ENCODE peak calls at places on chromosomes 5 and 9, in five cellular contexts. One of them, this sample, is unnamed.
A peak's percentile ranks its signal among the peaks of the same experiment; 100 is the strongest.

GRCh38 chr5:1208743-1209551 is 7.6 kb downstream of the SLC6A19 start:
- DNase-seq in GM23248: peak; percentile 25
- DNase-seq in mesenchymal stem cell: peak; percentile 13
- DNase-seq in Peyer's patch: peak; percentile 57
- DNase-seq in ascending aorta: no peak
- DNase-seq in this sample: peak; percentile 54

GRCh38 chr5:82538339-82539034 is 260.3 kb upstream of the RPS23 start:
- DNase-seq in GM23248: peak; percentile 21
- DNase-seq in mesenchymal stem cell: no peak
- DNase-seq in Peyer's patch: no peak
- DNase-seq in ascending aorta: no peak
- DNase-seq in this sample: no peak

GRCh38 chr5:179615203-179615602 is 8.3 kb downstream of the HNRNPH1 start:
- DNase-seq in GM23248: no peak
- DNase-seq in mesenchymal stem cell: no peak
- DNase-seq in Peyer's patch: no peak
- DNase-seq in ascending aorta: no peak
- DNase-seq in this sample: no peak

GRCh38 chr5:8825161-8825757 is 720.6 kb downstream of the SEMA5A start:
- DNase-seq in GM23248: peak; percentile 37
- DNase-seq in mesenchymal stem cell: peak; percentile 48
- DNase-seq in Peyer's patch: no peak
- DNase-seq in ascending aorta: no peak
- DNase-seq in this sample: no peak

GRCh38 chr5:113606298-113607134 is 93.0 kb downstream of the YTHDC2 start:
- DNase-seq in GM23248: peak; percentile 73
- DNase-seq in mesenchymal stem cell: peak; percentile 67
- DNase-seq in Peyer's patch: peak; percentile 50
- DNase-seq in ascending aorta: no peak
- DNase-seq in this sample: peak; percentile 33

GRCh38 chr9:124000161-124000783 is 11.3 kb upstream of the LHX2 start:
- DNase-seq in GM23248: no peak
- DNase-seq in mesenchymal stem cell: no peak
- DNase-seq in Peyer's patch: no peak
- DNase-seq in ascending aorta: no peak
- DNase-seq in this sample: no peak

GRCh38 chr5:176151286-176151685 is 86.9 kb upstream of the SIMC1 start:
- DNase-seq in GM23248: peak; percentile 60
- DNase-seq in mesenchymal stem cell: peak; percentile 26
- DNase-seq in Peyer's patch: no peak
- DNase-seq in ascending aorta: no peak
- DNase-seq in this sample: no peak

GRCh38 chr5:88675159-88675757 is 207.7 kb downstream of the MEF2C start:
- DNase-seq in GM23248: no peak
- DNase-seq in mesenchymal stem cell: no peak
- DNase-seq in Peyer's patch: no peak
- DNase-seq in ascending aorta: no peak
- DNase-seq in this sample: no peak

GRCh38 chr9:87703636-87704276 is 22.2 kb upstream of the CTSL start:
- DNase-seq in GM23248: no peak
- DNase-seq in mesenchymal stem cell: no peak
- DNase-seq in Peyer's patch: no peak
- DNase-seq in ascending aorta: no peak
- DNase-seq in this sample: no peak

GRCh38 chr5:14145356-14146334 is 2.5 kb downstream of the TRIO start:
- DNase-seq in GM23248: peak; percentile 46
- DNase-seq in mesenchymal stem cell: peak; percentile 87
- DNase-seq in Peyer's patch: no peak
- DNase-seq in ascending aorta: no peak
- DNase-seq in this sample: no peak

GRCh38 chr9:86434039-86434726 is 80.0 kb upstream of the TUT7 start:
- DNase-seq in GM23248: peak; percentile 81
- DNase-seq in mesenchymal stem cell: peak; percentile 80
- DNase-seq in Peyer's patch: no peak
- DNase-seq in ascending aorta: no peak
- DNase-seq in this sample: no peak

GRCh38 chr5:13859285-13859684 is 85.2 kb downstream of the DNAH5 start:
- DNase-seq in GM23248: peak; percentile 13
- DNase-seq in mesenchymal stem cell: no peak
- DNase-seq in Peyer's patch: no peak
- DNase-seq in ascending aorta: no peak
- DNase-seq in this sample: no peak

GRCh38 chr9:112180387-112180881 is 5.3 kb upstream of the SUSD1 start:
- DNase-seq in GM23248: peak; percentile 19
- DNase-seq in mesenchymal stem cell: peak; percentile 34
- DNase-seq in Peyer's patch: no peak
- DNase-seq in ascending aorta: no peak
- DNase-seq in this sample: no peak

GRCh38 chr5:56993241-56993640 is 41.3 kb upstream of the MIER3 start:
- DNase-seq in GM23248: no peak
- DNase-seq in mesenchymal stem cell: no peak
- DNase-seq in Peyer's patch: no peak
- DNase-seq in ascending aorta: no peak
- DNase-seq in this sample: no peak

GRCh38 chr5:73387630-73388370 is 60.8 kb downstream of the FOXD1 start:
- DNase-seq in GM23248: no peak
- DNase-seq in mesenchymal stem cell: peak; percentile 54
- DNase-seq in Peyer's patch: peak; percentile 87
- DNase-seq in ascending aorta: no peak
- DNase-seq in this sample: no peak

GRCh38 chr5:32504923-32505596 is 60.5 kb upstream of the ZFR start:
- DNase-seq in GM23248: peak; percentile 83
- DNase-seq in mesenchymal stem cell: peak; percentile 53
- DNase-seq in Peyer's patch: no peak
- DNase-seq in ascending aorta: peak; percentile 75
- DNase-seq in this sample: peak; percentile 42

GRCh38 chr9:124859803-124860581 is 1.8 kb downstream of the RPL35 start:
- DNase-seq in GM23248: no peak
- DNase-seq in mesenchymal stem cell: no peak
- DNase-seq in Peyer's patch: no peak
- DNase-seq in ascending aorta: no peak
- DNase-seq in this sample: no peak

GRCh38 chr5:57338068-57338848 is 144.4 kb downstream of the ACTBL2 start:
- DNase-seq in GM23248: peak; percentile 50
- DNase-seq in mesenchymal stem cell: no peak
- DNase-seq in Peyer's patch: no peak
- DNase-seq in ascending aorta: no peak
- DNase-seq in this sample: peak; percentile 40

GRCh38 chr5:124583469-124584350 is 162.7 kb downstream of the ZNF608 start:
- DNase-seq in GM23248: peak; percentile 74
- DNase-seq in mesenchymal stem cell: peak; percentile 87
- DNase-seq in Peyer's patch: no peak
- DNase-seq in ascending aorta: no peak
- DNase-seq in this sample: peak; percentile 22

GRCh38 chr5:142280066-142281011 is 44.5 kb downstream of the SPRY4 start:
- DNase-seq in GM23248: no peak
- DNase-seq in mesenchymal stem cell: peak; percentile 98
- DNase-seq in Peyer's patch: no peak
- DNase-seq in ascending aorta: peak; percentile 89
- DNase-seq in this sample: no peak

GRCh38 chr5:112208699-112209615 is 210.1 kb downstream of the EPB41L4A start:
- DNase-seq in GM23248: peak; percentile 10
- DNase-seq in mesenchymal stem cell: peak; percentile 13
- DNase-seq in Peyer's patch: no peak
- DNase-seq in ascending aorta: no peak
- DNase-seq in this sample: no peak

GRCh38 chr5:32406650-32407049 is 37.9 kb downstream of the ZFR start:
- DNase-seq in GM23248: no peak
- DNase-seq in mesenchymal stem cell: no peak
- DNase-seq in Peyer's patch: no peak
- DNase-seq in ascending aorta: no peak
- DNase-seq in this sample: no peak

GRCh38 chr9:95171001-95171400 is 146.5 kb downstream of the FANCC start:
- DNase-seq in GM23248: peak; percentile 46
- DNase-seq in mesenchymal stem cell: peak; percentile 74
- DNase-seq in Peyer's patch: no peak
- DNase-seq in ascending aorta: no peak
- DNase-seq in this sample: no peak

GRCh38 chr5:81171769-81172168 is 61.4 kb upstream of the CKMT2 start:
- DNase-seq in GM23248: no peak
- DNase-seq in mesenchymal stem cell: no peak
- DNase-seq in Peyer's patch: no peak
- DNase-seq in ascending aorta: no peak
- DNase-seq in this sample: peak; percentile 48

GRCh38 chr5:79069488-79070001 is at the start of the genes BHMT2 and DMGDH:
- DNase-seq in GM23248: peak; percentile 87
- DNase-seq in mesenchymal stem cell: no peak
- DNase-seq in Peyer's patch: no peak
- DNase-seq in ascending aorta: no peak
- DNase-seq in this sample: no peak

DNA sequence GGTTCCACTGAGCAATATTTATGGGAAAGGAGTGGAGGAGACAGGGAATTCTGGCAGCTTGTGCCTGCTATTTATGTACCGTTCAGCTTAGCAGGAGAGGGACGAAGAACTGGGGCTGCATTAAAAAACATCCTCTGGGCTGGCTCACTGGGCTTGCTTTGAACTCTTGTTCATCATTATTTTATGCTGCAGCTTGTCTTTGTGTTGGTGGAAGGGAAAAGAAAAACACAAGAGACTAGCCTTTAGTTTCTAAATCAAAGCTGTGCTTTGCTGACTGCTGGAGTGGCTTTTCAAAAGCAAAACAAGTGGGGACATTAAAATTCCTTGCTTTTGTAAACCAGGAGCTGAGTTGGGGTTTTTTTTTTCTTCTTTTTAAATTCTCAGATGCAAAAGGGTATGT is 5.9 kb upstream of the RGMB start:
- DNase-seq in GM23248: peak; percentile 7
- DNase-seq in mesenchymal stem cell: no peak
- DNase-seq in Peyer's patch: no peak
- DNase-seq in ascending aorta: no peak
- DNase-seq in this sample: no peak
- H3K4me3 ChIP-seq in GM23248: peak overlapping the region; percentile 99
- H3K4me3 ChIP-seq in mesenchymal stem cell: no peak overlapping the region
- H3K4me3 ChIP-seq in Peyer's patch: no peak overlapping the region
- H3K4me3 ChIP-seq in ascending aorta: no peak overlapping the region
- H3K4me3 ChIP-seq in this sample: no peak overlapping the region

GRCh38 chr9:109962215-109962614 is 182.2 kb downstream of the PALM2AKAP2 start:
- DNase-seq in GM23248: no peak
- DNase-seq in mesenchymal stem cell: no peak
- DNase-seq in Peyer's patch: no peak
- DNase-seq in ascending aorta: no peak
- DNase-seq in this sample: no peak

GRCh38 chr9:109967651-109968331 is 187.8 kb downstream of the PALM2AKAP2 start:
- DNase-seq in GM23248: no peak
- DNase-seq in mesenchymal stem cell: no peak
- DNase-seq in Peyer's patch: no peak
- DNase-seq in ascending aorta: no peak
- DNase-seq in this sample: no peak

GRCh38 chr9:109961579-109961978 is 181.6 kb downstream of the PALM2AKAP2 start:
- DNase-seq in GM23248: no peak
- DNase-seq in mesenchymal stem cell: no peak
- DNase-seq in Peyer's patch: no peak
- DNase-seq in ascending aorta: no peak
- DNase-seq in this sample: no peak

GRCh38 chr9:109966643-109967368 is 186.8 kb downstream of the PALM2AKAP2 start:
- DNase-seq in GM23248: no peak
- DNase-seq in mesenchymal stem cell: no peak
- DNase-seq in Peyer's patch: peak; percentile 69
- DNase-seq in ascending aorta: no peak
- DNase-seq in this sample: no peak

GRCh38 chr9:109963079-109963478 is 183.1 kb downstream of the PALM2AKAP2 start:
- DNase-seq in GM23248: no peak
- DNase-seq in mesenchymal stem cell: no peak
- DNase-seq in Peyer's patch: no peak
- DNase-seq in ascending aorta: no peak
- DNase-seq in this sample: peak; percentile 50
- H3K4me1 ChIP-seq in GM23248: no peaks in the 10 kb centered on the region
- H3K4me1 ChIP-seq in mesenchymal stem cell: peaks cover 2% of the 10 kb centered on the region
- H3K4me1 ChIP-seq in Peyer's patch: peaks cover 8% of the 10 kb centered on the region
- H3K4me1 ChIP-seq in ascending aorta: no peaks in the 10 kb centered on the region
- H3K4me1 ChIP-seq in this sample: no peaks in the 10 kb centered on the region

GRCh38 chr9:3741729-3742128 is 215.9 kb upstream of the RFX3 start:
- DNase-seq in GM23248: no peak
- DNase-seq in mesenchymal stem cell: no peak
- DNase-seq in Peyer's patch: no peak
- DNase-seq in ascending aorta: no peak
- DNase-seq in this sample: no peak
- H3K27ac ChIP-seq in GM23248: no peak overlapping the region
- H3K27ac ChIP-seq in mesenchymal stem cell: no peak overlapping the region
- H3K27ac ChIP-seq in Peyer's patch: no peak overlapping the region
- H3K27ac ChIP-seq in ascending aorta: no peak overlapping the region
- H3K27ac ChIP-seq in this sample: no peak overlapping the region

GRCh38 chr5:35902032-35902681 is 36.3 kb downstream of the CAPSL start:
- DNase-seq in GM23248: no peak
- DNase-seq in mesenchymal stem cell: peak; percentile 44
- DNase-seq in Peyer's patch: no peak
- DNase-seq in ascending aorta: no peak
- DNase-seq in this sample: no peak
- H3K4me3 ChIP-seq in GM23248: no peak overlapping the region
- H3K4me3 ChIP-seq in mesenchymal stem cell: no peak overlapping the region
- H3K4me3 ChIP-seq in Peyer's patch: no peak overlapping the region
- H3K4me3 ChIP-seq in ascending aorta: no peak overlapping the region
- H3K4me3 ChIP-seq in this sample: no peak overlapping the region

GRCh38 chr5:87390075-87390474 is 22.7 kb downstream of the CCNH start:
- DNase-seq in GM23248: no peak
- DNase-seq in mesenchymal stem cell: peak; percentile 7
- DNase-seq in Peyer's patch: no peak
- DNase-seq in ascending aorta: no peak
- DNase-seq in this sample: no peak
- H3K4me1 ChIP-seq in GM23248: peaks cover 58% of the 10 kb centered on the region
- H3K4me1 ChIP-seq in mesenchymal stem cell: peaks cover 2% of the 10 kb centered on the region
- H3K4me1 ChIP-seq in Peyer's patch: no peaks in the 10 kb centered on the region
- H3K4me1 ChIP-seq in ascending aorta: no peaks in the 10 kb centered on the region
- H3K4me1 ChIP-seq in this sample: no peaks in the 10 kb centered on the region

DNA sequence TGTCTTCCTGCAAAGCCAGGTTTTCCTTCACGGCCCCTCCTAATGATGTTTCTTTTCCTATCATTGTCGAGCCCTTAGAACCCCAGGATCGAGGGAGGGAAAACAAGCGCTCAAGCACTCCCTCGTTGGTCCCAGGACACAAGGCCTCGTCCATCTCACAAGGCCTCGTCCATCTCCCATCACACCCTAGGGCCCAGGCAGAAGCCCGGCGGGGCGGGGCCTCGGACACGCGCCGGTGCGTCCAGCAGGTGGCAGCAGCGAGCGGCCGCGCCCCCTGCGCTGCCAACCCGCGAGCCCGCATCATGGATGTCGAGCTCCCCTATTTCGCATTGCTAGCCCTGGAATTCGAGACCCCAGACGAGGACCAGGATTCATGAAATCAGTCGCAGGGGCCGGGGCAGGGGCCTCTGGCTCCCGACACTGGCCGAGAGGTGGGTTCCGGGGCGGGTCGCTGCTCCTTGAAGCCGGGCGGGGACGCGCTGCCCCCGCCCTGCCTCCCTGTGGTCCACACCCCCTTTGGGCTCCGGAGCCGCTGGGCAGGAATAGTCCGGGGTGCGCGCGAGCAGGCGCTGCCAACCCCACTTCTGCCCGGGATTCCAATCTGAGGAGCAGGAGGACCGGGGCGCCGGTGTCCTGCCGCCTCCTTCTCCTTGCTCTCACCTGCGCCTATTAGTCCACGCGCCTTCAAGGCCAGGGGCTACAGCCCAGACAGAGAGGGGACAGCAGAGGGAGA is at the start of gene ABLIM3:
- DNase-seq in GM23248: peak; percentile 84
- DNase-seq in mesenchymal stem cell: peak; percentile 70
- DNase-seq in Peyer's patch: peak; percentile 76
- DNase-seq in ascending aorta: peak; percentile 87
- DNase-seq in this sample: peak; percentile 58
- H3K27ac ChIP-seq in GM23248: peak within 1 kb of the TSS; percentile 53
- H3K27ac ChIP-seq in mesenchymal stem cell: no peak within 1 kb of the TSS
- H3K27ac ChIP-seq in Peyer's patch: peak within 1 kb of the TSS; percentile 71
- H3K27ac ChIP-seq in ascending aorta: peak within 1 kb of the TSS; percentile 62
- H3K27ac ChIP-seq in this sample: no peak within 1 kb of the TSS

This sample was measured in colonic mucosa.